ENCODE peak calls at places on chromosomes 3 and 15, in eight cellular contexts. S is CD8-positive, alpha-beta T cell; W is hypothalamus; V is endothelial cell; K is fibroblast of lung; U is kidney epithelial cell; L is activated T-cell treated with anti-CD3 and anti-CD28 coated beads, Interleukin-2, amount 50 U/mL, for 72 hours; B is neuronal stem cell. D is an unnamed sample.

GRCh38 chr3:71650372-71650771 is 66.8 kb upstream of the FOXP1 start:
- DNase-seq in S (no peak), W (no peak), V (no peak), K (no peak), U (no peak), L (no peak), B (no peak), D (no peak)

GRCh38 chr3:196757876-196758739 is 18.5 kb downstream of the PAK2 start:
- DNase-seq in S (no peak), W (no peak), V (no peak), K (peak; percentile 84), U (no peak), L (no peak), B (no peak), D (no peak)

GRCh38 chr3:122397136-122397645 is 13.2 kb downstream of the FAM162A start:
- DNase-seq in S (no peak), W (no peak), V (no peak), K (peak; percentile 57), U (no peak), L (no peak), B (no peak), D (no peak)

GRCh38 chr3:114872588-114872987 is 274.5 kb downstream of the ZBTB20 start:
- DNase-seq in S (no peak), W (no peak), V (no peak), K (no peak), U (no peak), L (no peak), B (no peak), D (no peak)

GRCh38 chr3:126018995-126019394 is 50.0 kb downstream of the ROPN1B start:
- DNase-seq in S (peak; percentile 31), W (no peak), V (no peak), K (no peak), U (no peak), L (no peak), B (no peak), D (no peak)

GRCh38 chr3:187551419-187551818 is 118.8 kb downstream of the SST start:
- DNase-seq in S (no peak), W (no peak), V (no peak), K (peak; percentile 71), U (no peak), L (no peak), B (no peak), D (no peak)

GRCh38 chr15:65038838-65039237 is 6.3 kb upstream of the SLC51B start:
- DNase-seq in S (no peak), W (no peak), V (no peak), K (no peak), U (no peak), L (no peak), B (no peak), D (no peak)

GRCh38 chr3:36455406-36455805 is 75.1 kb downstream of the STAC start:
- DNase-seq in S (no peak), W (no peak), V (no peak), K (no peak), U (no peak), L (no peak), B (no peak), D (no peak)

D was measured in hippocampal formation.